ENCODE peak calls at places on chromosomes 13 and 19, in five cellular contexts. X is CD4-positive, alpha-beta memory T cell; V is testis; S is psoas muscle; G is transverse colon. R is an unnamed sample.

GRCh38 chr19:2747349-2747748 is 7.5 kb upstream of the SLC39A3 start:
- DNase-seq in X (no peak), V (no peak), S (no peak), G (no peak), R (no peak)

GRCh38 chr19:19224852-19225494 is 13.2 kb downstream of the NCAN start:
- DNase-seq in X (peak; percentile 77), V (peak; percentile 65), S (peak; percentile 60), G (peak; percentile 82), R (peak; percentile 34)

GRCh38 chr13:50692396-50692915 is 151.0 kb downstream of the DLEU7 start:
- DNase-seq in X (no peak), V (no peak), S (no peak), G (no peak), R (no peak)

GRCh38 chr13:60369242-60369641 is 27.8 kb upstream of the TDRD3 start:
- DNase-seq in X (no peak), V (no peak), S (no peak), G (no peak), R (no peak)

GRCh38 chr13:98992355-98992754 is 14.5 kb upstream of the DOCK9 start:
- DNase-seq in X (no peak), V (no peak), S (no peak), G (no peak), R (no peak)

GRCh38 chr19:17496337-17496997 is 15.0 kb upstream of the PGLS start:
- DNase-seq in X (peak; percentile 77), V (peak; percentile 78), S (peak; percentile 77), G (peak; percentile 81), R (peak; percentile 96)

GRCh38 chr13:35720290-35720689 is 243.8 kb upstream of the MAB21L1 start:
- DNase-seq in X (no peak), V (no peak), S (no peak), G (no peak), R (no peak)

GRCh38 chr13:84352946-84353345 is 470.7 kb upstream of the SLITRK1 start:
- DNase-seq in X (no peak), V (no peak), S (no peak), G (no peak), R (no peak)

GRCh38 chr19:288911-289310 is 2.3 kb downstream of the PLPP2 start:
- DNase-seq in X (no peak), V (peak; percentile 11), S (no peak), G (peak; percentile 31), R (no peak)

GRCh38 chr19:4733755-4734345 is 10.2 kb upstream of the DPP9 start:
- DNase-seq in X (no peak), V (no peak), S (no peak), G (no peak), R (no peak)

GRCh38 chr19:32404939-32405430 is 585 bp upstream of the DPY19L3 start:
- DNase-seq in X (no peak), V (peak; percentile 62), S (peak; percentile 79), G (peak; percentile 57), R (no peak)

GRCh38 chr13:102667911-102668310 is 26.9 kb downstream of the METTL21C start:
- DNase-seq in X (no peak), V (no peak), S (no peak), G (no peak), R (no peak)

GRCh38 chr19:20051841-20052768 is 12.8 kb upstream of the ZNF682 start:
- DNase-seq in X (peak; percentile 43), V (peak; percentile 98), S (peak; percentile 88), G (peak; percentile 95), R (peak; percentile 96)

GRCh38 chr13:105806335-105806920 is 729.0 kb downstream of the EFNB2 start:
- DNase-seq in X (no peak), V (no peak), S (no peak), G (no peak), R (no peak)

GRCh38 chr19:3785938-3786824 is at the start of gene MATK:
- DNase-seq in X (no peak), V (no peak), S (no peak), G (no peak), R (no peak)

DNA sequence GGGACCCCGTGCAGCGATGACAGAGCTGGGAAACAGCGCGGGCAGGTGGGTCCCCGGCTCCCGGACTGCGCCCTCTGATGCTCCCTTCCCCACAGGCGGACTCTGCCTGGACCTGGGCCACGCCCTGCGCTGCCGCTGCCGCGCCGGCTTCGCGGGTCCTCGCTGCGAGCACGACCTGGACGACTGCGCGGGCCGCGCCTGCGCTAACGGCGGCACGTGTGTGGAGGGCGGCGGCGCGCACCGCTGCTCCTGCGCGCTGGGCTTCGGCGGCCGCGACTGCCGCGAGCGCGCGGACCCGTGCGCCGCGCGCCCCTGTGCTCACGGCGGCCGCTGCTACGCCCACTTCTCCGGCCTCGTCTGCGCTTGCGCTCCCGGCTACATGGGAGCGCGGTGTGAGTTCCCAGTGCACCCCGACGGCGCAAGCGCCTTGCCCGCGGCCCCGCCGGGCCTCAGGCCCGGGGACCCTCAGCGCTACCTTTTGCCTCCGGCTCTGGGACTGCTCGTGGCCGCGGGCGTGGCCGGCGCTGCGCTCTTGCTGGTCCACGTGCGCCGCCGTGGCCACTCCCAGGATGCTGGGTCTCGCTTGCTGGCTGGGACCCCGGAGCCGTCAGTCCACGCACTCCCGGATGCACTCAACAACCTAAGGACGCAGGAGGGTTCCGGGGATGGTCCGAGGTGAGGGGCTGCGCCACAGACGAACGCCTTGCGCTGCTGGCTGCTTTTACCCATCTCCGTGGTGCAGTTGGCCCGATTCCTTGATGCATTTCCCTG is 7.8 kb upstream of the SELENOV start:
- DNase-seq in X (peak; percentile 47), V (peak; percentile 81), S (no peak), G (no peak), R (peak; percentile 87)
- H3K4me3 ChIP-seq in X (peak overlapping the region; percentile 32), V (peak overlapping the region; percentile 45), S (peak overlapping the region; percentile 58), G (peak overlapping the region; percentile 56), R (peak overlapping the region; percentile 63)

DNA sequence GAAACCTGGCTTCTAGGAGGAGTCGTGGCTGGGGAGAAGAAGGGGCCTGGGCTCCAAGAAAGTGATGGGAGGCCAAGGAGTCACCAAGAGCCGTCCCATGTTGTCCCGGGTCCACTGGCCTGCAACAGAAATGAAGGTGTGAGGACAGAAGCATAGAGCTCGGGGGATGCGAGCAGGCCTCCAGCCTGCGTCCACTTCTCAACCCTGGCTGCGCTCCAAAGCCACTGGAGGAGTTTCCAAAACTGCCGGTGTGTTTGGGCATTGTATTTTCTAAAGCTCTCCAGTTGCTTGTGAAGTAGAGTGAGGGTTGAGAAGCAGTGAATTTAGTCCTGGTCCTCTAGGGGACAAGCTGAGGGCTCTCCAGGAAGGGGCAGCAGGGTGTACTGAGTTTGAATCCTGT is 13.0 kb downstream of the FFAR2 start:
- DNase-seq in X (no peak), V (no peak), S (no peak), G (no peak), R (no peak)
- H3K4me1 ChIP-seq in X (peaks cover 61% of the 10 kb centered on the region), V (peaks cover 3% of the 10 kb centered on the region), S (peaks cover 5% of the 10 kb centered on the region), G (peaks cover 16% of the 10 kb centered on the region), R (no peaks in the 10 kb centered on the region)

GRCh38 chr13:27919934-27920676 is at the start of gene PDX1:
- DNase-seq in X (no peak), V (peak; percentile 58), S (no peak), G (peak; percentile 56), R (no peak)

GRCh38 chr13:27919299-27919933 is 384 bp upstream of the PDX1 start:
- DNase-seq in X (no peak), V (no peak), S (no peak), G (no peak), R (no peak)

GRCh38 chr13:27917121-27917947 is 2.5 kb upstream of the PDX1 start:
- DNase-seq in X (no peak), V (no peak), S (no peak), G (no peak), R (no peak)

GRCh38 chr13:27918918-27919255 is 913 bp upstream of the PDX1 start:
- DNase-seq in X (no peak), V (no peak), S (no peak), G (no peak), R (no peak)

GRCh38 chr13:27918041-27918917 is 1.5 kb upstream of the PDX1 start:
- DNase-seq in X (no peak), V (no peak), S (no peak), G (no peak), R (no peak)
- H3K27me3 ChIP-seq in X (peaks cover 27% of the 10 kb centered on the region), V (no peaks in the 10 kb centered on the region), S (peaks cover 56% of the 10 kb centered on the region), G (peaks cover 100% of the 10 kb centered on the region), R (no peaks in the 10 kb centered on the region)

GRCh38 chr13:107641574-107641973 is 573.8 kb downstream of the LIG4 start:
- DNase-seq in X (no peak), V (no peak), S (no peak), G (no peak), R (no peak)
- H3K4me3 ChIP-seq in X (no peak overlapping the region), V (no peak overlapping the region), S (no peak overlapping the region), G (no peak overlapping the region), R (no peak overlapping the region)

DNA sequence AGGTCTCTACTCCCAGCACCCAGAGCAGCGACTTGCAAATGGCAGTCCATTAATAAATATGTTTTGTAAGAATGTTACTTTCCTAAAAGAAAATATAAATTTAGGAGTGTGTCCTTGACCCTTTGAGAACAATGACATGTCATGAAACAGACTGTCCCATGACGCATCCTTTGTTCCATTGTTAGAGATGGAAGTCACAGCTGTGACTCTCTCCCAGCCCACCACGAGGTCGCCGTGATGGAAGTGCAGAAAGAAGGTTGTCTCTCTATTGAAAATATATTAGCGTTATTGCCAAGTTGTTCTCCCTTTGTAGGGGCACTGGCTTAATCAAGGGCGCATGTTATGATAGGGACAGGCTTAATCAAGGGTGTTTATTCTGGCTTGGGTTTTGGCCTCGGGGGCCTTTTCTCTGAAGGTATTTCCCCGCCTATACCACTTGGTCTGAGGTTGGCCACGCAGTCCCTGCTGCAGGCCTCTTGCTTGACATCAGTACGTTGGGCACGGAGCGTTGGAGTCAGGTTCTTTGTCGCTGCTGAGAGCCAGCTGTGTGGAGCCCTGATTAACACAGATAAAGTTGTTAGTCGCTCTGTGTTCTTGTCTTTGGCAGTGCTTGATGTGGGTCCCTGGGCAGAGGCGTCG is 126.7 kb upstream of the ZNF536 start:
- DNase-seq in X (no peak), V (no peak), S (no peak), G (no peak), R (no peak)
- H3K4me1 ChIP-seq in X (no peaks in the 10 kb centered on the region), V (no peaks in the 10 kb centered on the region), S (no peaks in the 10 kb centered on the region), G (no peaks in the 10 kb centered on the region), R (no peaks in the 10 kb centered on the region)

DNA sequence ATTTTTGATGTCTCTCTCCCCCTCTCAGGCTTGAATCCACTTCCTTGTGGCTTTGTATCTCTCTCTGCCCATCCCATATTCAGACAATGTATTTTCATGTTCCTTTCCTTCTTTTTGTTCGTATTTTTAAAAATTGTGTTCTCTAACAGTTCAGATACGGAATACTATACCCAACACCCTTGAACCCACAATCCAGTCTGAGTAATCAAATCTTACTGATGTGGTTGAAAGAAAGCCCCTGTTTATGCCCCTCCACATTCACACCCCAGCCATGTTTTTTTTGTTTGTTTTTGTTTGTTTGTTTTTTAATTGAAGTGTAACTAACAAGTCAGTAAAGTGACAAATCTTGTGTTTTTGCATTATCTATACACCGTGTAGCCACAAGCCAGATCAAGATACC is 1.4 kb downstream of the SPIB start:
- DNase-seq in X (no peak), V (no peak), S (no peak), G (no peak), R (no peak)
- H3K27me3 ChIP-seq in X (no peaks in the 10 kb centered on the region), V (no peaks in the 10 kb centered on the region), S (peaks cover 9% of the 10 kb centered on the region), G (peaks cover 62% of the 10 kb centered on the region), R (no peaks in the 10 kb centered on the region)

GRCh38 chr19:49894879-49895565 is 1.7 kb downstream of the IL4I1 start:
- DNase-seq in X (peak; percentile 41), V (no peak), S (no peak), G (no peak), R (no peak)

GRCh38 chr19:49893135-49893534 is 3.6 kb downstream of the IL4I1 start:
- DNase-seq in X (no peak), V (no peak), S (no peak), G (no peak), R (no peak)

GRCh38 chr19:49895566-49896297 is 955 bp downstream of the IL4I1 start:
- DNase-seq in X (no peak), V (no peak), S (no peak), G (no peak), R (no peak)

GRCh38 chr19:49894011-49894664 is 2.5 kb downstream of the IL4I1 start:
- DNase-seq in X (no peak), V (no peak), S (no peak), G (no peak), R (no peak)

GRCh38 chr19:49896863-49897621 is at the start of gene IL4I1:
- DNase-seq in X (peak; percentile 88), V (no peak), S (no peak), G (peak; percentile 45), R (no peak)
- H3K4me3 ChIP-seq in X (peak within 1 kb of the TSS; percentile 44), V (no peak within 1 kb of the TSS), S (no peak within 1 kb of the TSS), G (no peak within 1 kb of the TSS), R (no peak within 1 kb of the TSS)

R was measured in SJCRH30.